ENCODE peak calls at places on chromosomes 5 and 9, in seven cellular contexts. F, I, L, V, Z, X and U are unnamed samples.

GRCh38 chr5:178312900-178313299 is 80.3 kb upstream of the PHYKPL start:
- DNase-seq in F (peak; percentile 72), I (no peak), L (peak; percentile 71), V (no peak), Z (no peak), X (no peak), U (no peak)

GRCh38 chr9:33263936-33264472 is 504 bp downstream of the BAG1 start:
- DNase-seq in F (peak; percentile 75), I (no peak), L (peak; percentile 88), V (no peak), Z (no peak), X (peak; percentile 31), U (peak; percentile 25)

GRCh38 chr5:35487255-35488035 is 130.2 kb upstream of the SPEF2 start:
- DNase-seq in F (no peak), I (no peak), L (no peak), V (no peak), Z (no peak), X (no peak), U (no peak)

GRCh38 chr5:143262393-143263174 is 140.9 kb downstream of the NR3C1 start:
- DNase-seq in F (no peak), I (no peak), L (no peak), V (no peak), Z (peak; percentile 44), X (no peak), U (no peak)

GRCh38 chr9:24044576-24044975 is 218.5 kb upstream of the ELAVL2 start:
- DNase-seq in F (no peak), I (no peak), L (no peak), V (no peak), Z (no peak), X (no peak), U (no peak)

GRCh38 chr5:107887181-107887580 is 216.4 kb upstream of the EFNA5 start:
- DNase-seq in F (no peak), I (no peak), L (no peak), V (no peak), Z (no peak), X (no peak), U (no peak)

GRCh38 chr9:89444212-89444611 is 53.7 kb downstream of the SEMA4D start:
- DNase-seq in F (no peak), I (no peak), L (peak; percentile 29), V (no peak), Z (no peak), X (no peak), U (no peak)

GRCh38 chr9:120191141-120191540 is 388.8 kb downstream of the CDK5RAP2 start:
- DNase-seq in F (no peak), I (no peak), L (no peak), V (no peak), Z (no peak), X (no peak), U (no peak)

GRCh38 chr5:105057893-105058292 is 1495.3 kb upstream of the NUDT12 start:
- DNase-seq in F (no peak), I (no peak), L (peak; percentile 13), V (no peak), Z (no peak), X (no peak), U (no peak)

GRCh38 chr9:125956102-125956501 is 208.9 kb downstream of the PBX3 start:
- DNase-seq in F (no peak), I (no peak), L (no peak), V (no peak), Z (no peak), X (no peak), U (no peak)

GRCh38 chr5:93805616-93806393 is 64.4 kb upstream of the POU5F2 start:
- DNase-seq in F (no peak), I (no peak), L (no peak), V (no peak), Z (no peak), X (no peak), U (no peak)

GRCh38 chr5:158748535-158748934 is 351.2 kb downstream of the EBF1 start:
- DNase-seq in F (no peak), I (no peak), L (no peak), V (no peak), Z (no peak), X (no peak), U (no peak)

GRCh38 chr5:431711-432050 is 11.3 kb upstream of the EXOC3 start:
- DNase-seq in F (no peak), I (peak; percentile 42), L (no peak), V (no peak), Z (no peak), X (no peak), U (no peak)

GRCh38 chr9:4235951-4236804 is 63.7 kb downstream of the GLIS3 start:
- DNase-seq in F (no peak), I (no peak), L (no peak), V (no peak), Z (peak; percentile 40), X (no peak), U (peak; percentile 10)

GRCh38 chr9:126222363-126222834 is 104.2 kb upstream of the MVB12B start:
- DNase-seq in F (no peak), I (no peak), L (no peak), V (no peak), Z (no peak), X (no peak), U (no peak)

GRCh38 chr5:17094830-17095229 is 122.6 kb upstream of the BASP1 start:
- DNase-seq in F (no peak), I (no peak), L (no peak), V (no peak), Z (no peak), X (no peak), U (no peak)

GRCh38 chr9:130870491-130871381 is 25.9 kb downstream of the QRFP start:
- DNase-seq in F (no peak), I (no peak), L (no peak), V (no peak), Z (no peak), X (no peak), U (no peak)

GRCh38 chr9:136249881-136250559 is 4.4 kb upstream of the QSOX2 start:
- DNase-seq in F (no peak), I (no peak), L (peak; percentile 78), V (no peak), Z (no peak), X (no peak), U (no peak)
- TF ChIP-seq CTCF in F (no peak), I (no peak), L (no peak), V (no peak), Z (no peak), X (no peak), U (no peak)

DNA sequence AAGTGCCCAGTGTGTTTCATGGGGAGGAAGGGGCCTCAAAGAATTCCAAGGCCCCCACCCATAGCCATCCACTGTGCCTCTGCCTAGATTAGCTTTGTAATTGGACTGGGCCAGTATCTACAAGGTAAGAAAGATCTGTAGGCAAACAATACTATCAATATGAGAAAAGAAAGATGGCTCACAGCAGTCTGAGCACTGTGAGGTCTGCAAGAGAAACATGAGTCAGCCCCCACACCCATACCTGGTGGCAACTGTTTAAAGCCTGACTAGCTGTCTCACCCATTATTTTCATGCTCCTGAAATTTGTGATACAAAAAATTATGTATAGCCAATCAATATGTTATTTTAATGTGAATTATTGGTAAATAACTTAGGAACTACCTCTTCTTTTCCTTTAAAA is 10.0 kb upstream of the ZNF483 start:
- DNase-seq in F (no peak), I (no peak), L (no peak), V (no peak), Z (no peak), X (no peak), U (no peak)
- TF ChIP-seq CTCF in F (no peak), I (no peak), L (no peak), V (no peak), Z (no peak), X (no peak), U (no peak)

GRCh38 chr9:84294551-84294950 is 46.0 kb downstream of the SLC28A3 start:
- DNase-seq in F (no peak), I (no peak), L (no peak), V (no peak), Z (no peak), X (no peak), U (no peak)
- TF ChIP-seq CTCF in F (no peak), I (peak; percentile 23), L (no peak), V (no peak), Z (no peak), X (no peak), U (peak; percentile 46)

GRCh38 chr5:151751091-151751490 is 7.3 kb downstream of the ATOX1 start:
- DNase-seq in F (no peak), I (no peak), L (no peak), V (no peak), Z (no peak), X (no peak), U (no peak)
- TF ChIP-seq CTCF in F (no peak), I (no peak), L (no peak), V (no peak), Z (no peak), X (no peak), U (no peak)

GRCh38 chr5:148584103-148584502 is 70.2 kb downstream of the HTR4 start:
- DNase-seq in F (no peak), I (no peak), L (no peak), V (no peak), Z (no peak), X (no peak), U (no peak)

GRCh38 chr5:148583421-148583965 is 70.8 kb downstream of the HTR4 start:
- DNase-seq in F (no peak), I (no peak), L (no peak), V (no peak), Z (no peak), X (no peak), U (no peak)

GRCh38 chr5:148586796-148587195 is 67.5 kb downstream of the HTR4 start:
- DNase-seq in F (no peak), I (no peak), L (no peak), V (no peak), Z (no peak), X (no peak), U (no peak)

DNA sequence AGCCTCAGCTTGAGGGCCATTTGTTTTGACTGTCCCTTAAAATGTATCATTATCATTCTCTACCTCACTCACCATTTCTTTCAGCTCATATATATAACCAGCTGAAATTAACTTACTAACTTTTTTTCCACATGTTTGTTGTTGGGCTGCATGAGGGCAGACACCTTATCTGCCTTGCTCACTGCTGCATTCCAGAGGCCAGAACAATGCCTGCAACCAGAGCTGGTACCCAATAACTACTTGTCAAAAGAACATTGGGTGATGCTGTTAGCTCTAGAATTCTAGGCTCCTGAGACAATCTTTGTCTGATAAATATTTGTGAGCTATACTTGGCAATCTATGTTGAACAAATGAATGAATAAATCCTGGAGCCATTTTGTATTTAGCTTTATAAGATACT is 68.3 kb downstream of the HTR4 start:
- DNase-seq in F (no peak), I (no peak), L (no peak), V (no peak), Z (no peak), X (no peak), U (no peak)
- TF ChIP-seq CTCF in F (no peak), I (no peak), L (no peak), V (no peak), Z (no peak), X (no peak), U (no peak)